ENCODE peak calls at places on chromosomes 7 and 10, in eight cellular contexts. M is nephron progenitor cell; K is mesenteric fat pad; A is activated naive CD4-positive, alpha-beta T cell treated with Interleukin-2 at 50 U/mL for 16 hours; I is AG08396; E is fibroblast of the aortic adventitia; S is activated naive CD8-positive, alpha-beta T cell treated with anti-CD3 and anti-CD28 coated beads, Interleukin-2, amount 10 ng/mL, durations not matched to agents 7 days and 5 days; Q is CD4-positive, alpha-beta T cell. P is an unnamed sample.
A peak's percentile ranks its signal among the peaks of the same experiment; 100 is the strongest.

GRCh38 chr10:114819313-114819712 is 2.3 kb upstream of the FHIP2A start:
- DNase-seq in M (no peak), K (no peak), A (no peak), I (no peak), E (no peak), S (no peak), Q (no peak), P (no peak)

GRCh38 chr7:99000904-99001442 is 122.6 kb downstream of the TRRAP start:
- DNase-seq in M (no peak), K (peak; percentile 79), A (no peak), I (no peak), E (no peak), S (no peak), Q (no peak), P (no peak)

GRCh38 chr10:45514283-45515270 is 140.6 kb downstream of the ALOX5 start:
- DNase-seq in M (no peak), K (no peak), A (no peak), I (peak; percentile 53), E (peak; percentile 12), S (no peak), Q (no peak), P (peak; percentile 47)

GRCh38 chr7:2110586-2111396 is 122.0 kb downstream of the MAD1L1 start:
- DNase-seq in M (no peak), K (no peak), A (no peak), I (peak; percentile 45), E (peak; percentile 13), S (no peak), Q (no peak), P (no peak)

GRCh38 chr10:4765428-4765827 is 60.6 kb upstream of the AKR1E2 start:
- DNase-seq in M (no peak), K (no peak), A (no peak), I (no peak), E (no peak), S (no peak), Q (no peak), P (no peak)

GRCh38 chr10:75181073-75181472 is 29.5 kb upstream of the VDAC2 start:
- DNase-seq in M (no peak), K (no peak), A (no peak), I (no peak), E (no peak), S (no peak), Q (no peak), P (no peak)

GRCh38 chr10:104589431-104589830 is 51.7 kb upstream of the SORCS3 start:
- DNase-seq in M (no peak), K (no peak), A (no peak), I (no peak), E (no peak), S (no peak), Q (no peak), P (no peak)

GRCh38 chr10:121900443-121901174 is 27.2 kb downstream of the ATE1 start:
- DNase-seq in M (peak; percentile 25), K (no peak), A (no peak), I (peak; percentile 63), E (peak; percentile 82), S (no peak), Q (no peak), P (peak; percentile 34)

GRCh38 chr7:55133630-55134392 is 115.0 kb downstream of the EGFR start:
- DNase-seq in M (no peak), K (no peak), A (no peak), I (peak; percentile 84), E (peak; percentile 99), S (no peak), Q (no peak), P (no peak)

GRCh38 chr10:43693602-43694001 is 44.9 kb upstream of the ZNF32 start:
- DNase-seq in M (no peak), K (no peak), A (no peak), I (no peak), E (no peak), S (no peak), Q (no peak), P (no peak)

GRCh38 chr7:75920431-75921161 is 5.6 kb downstream of the POR start:
- DNase-seq in M (no peak), K (no peak), A (peak; percentile 28), I (no peak), E (peak; percentile 29), S (no peak), Q (no peak), P (no peak)

GRCh38 chr10:70634011-70634410 is 31.5 kb upstream of the PRF1 start:
- DNase-seq in M (no peak), K (no peak), A (no peak), I (no peak), E (no peak), S (no peak), Q (no peak), P (no peak)

GRCh38 chr10:14476641-14477407 is 146.1 kb upstream of the FRMD4A start:
- DNase-seq in M (no peak), K (no peak), A (no peak), I (no peak), E (peak; percentile 48), S (no peak), Q (no peak), P (no peak)

GRCh38 chr10:69093933-69094332 is 6.0 kb downstream of the SRGN start:
- DNase-seq in M (no peak), K (no peak), A (no peak), I (no peak), E (peak; percentile 56), S (no peak), Q (no peak), P (no peak)

GRCh38 chr7:151060113-151060415 is 675 bp downstream of the SLC4A2 start:
- DNase-seq in M (no peak), K (no peak), A (no peak), I (no peak), E (no peak), S (no peak), Q (no peak), P (no peak)

GRCh38 chr10:126373982-126374381 is 14.3 kb downstream of the ADAM12 start:
- DNase-seq in M (no peak), K (no peak), A (no peak), I (no peak), E (peak; percentile 46), S (no peak), Q (no peak), P (no peak)

GRCh38 chr10:71259282-71259681 is 46.9 kb downstream of the UNC5B start:
- DNase-seq in M (no peak), K (no peak), A (no peak), I (no peak), E (no peak), S (no peak), Q (no peak), P (no peak)

GRCh38 chr10:75191821-75192568 is 18.6 kb upstream of the VDAC2 start:
- DNase-seq in M (no peak), K (peak; percentile 89), A (no peak), I (peak; percentile 77), E (peak; percentile 97), S (no peak), Q (no peak), P (no peak)

GRCh38 chr7:11748884-11749283 is 83.1 kb downstream of the THSD7A start:
- DNase-seq in M (no peak), K (no peak), A (no peak), I (no peak), E (no peak), S (no peak), Q (no peak), P (no peak)

GRCh38 chr10:28459453-28460144 is 73.3 kb upstream of the WAC start:
- DNase-seq in M (no peak), K (no peak), A (no peak), I (no peak), E (no peak), S (no peak), Q (no peak), P (no peak)

GRCh38 chr7:98727146-98727709 is 110.1 kb downstream of the NPTX2 start:
- DNase-seq in M (peak; percentile 26), K (no peak), A (no peak), I (no peak), E (no peak), S (no peak), Q (no peak), P (no peak)

GRCh38 chr10:102401322-102401614 is 5.8 kb downstream of the NFKB2 start:
- DNase-seq in M (no peak), K (no peak), A (no peak), I (no peak), E (no peak), S (no peak), Q (no peak), P (no peak)

GRCh38 chr10:107424628-107425027 is 260.1 kb upstream of the SORCS1 start:
- DNase-seq in M (no peak), K (no peak), A (no peak), I (no peak), E (no peak), S (no peak), Q (no peak), P (no peak)

GRCh38 chr10:102918817-102919236 is 733 bp downstream of the CNNM2 start:
- DNase-seq in M (no peak), K (no peak), A (peak; percentile 48), I (peak; percentile 36), E (no peak), S (peak; percentile 64), Q (peak; percentile 23), P (no peak)

GRCh38 chr7:35035511-35035921 is 1.8 kb downstream of the DPY19L1 start:
- DNase-seq in M (no peak), K (no peak), A (peak; percentile 27), I (peak; percentile 32), E (peak; percentile 29), S (no peak), Q (peak; percentile 11), P (no peak)

GRCh38 chr10:132292287-132292971 is 15.3 kb downstream of the STK32C start:
- DNase-seq in M (no peak), K (no peak), A (no peak), I (no peak), E (no peak), S (no peak), Q (no peak), P (no peak)

GRCh38 chr10:71845410-71846406 is 5.3 kb downstream of the PSAP start:
- DNase-seq in M (no peak), K (peak; percentile 14), A (no peak), I (no peak), E (no peak), S (no peak), Q (no peak), P (no peak)

GRCh38 chr7:108016841-108017775 is 14.1 kb upstream of the LAMB1 start:
- DNase-seq in M (no peak), K (no peak), A (no peak), I (peak; percentile 36), E (peak; percentile 74), S (no peak), Q (no peak), P (no peak)

GRCh38 chr10:11517150-11517549 is 94.3 kb downstream of the USP6NL start:
- DNase-seq in M (no peak), K (no peak), A (no peak), I (no peak), E (no peak), S (no peak), Q (no peak), P (no peak)

GRCh38 chr7:100607111-100607510 is 4.9 kb downstream of the PCOLCE start:
- DNase-seq in M (no peak), K (no peak), A (no peak), I (no peak), E (peak; percentile 29), S (no peak), Q (no peak), P (no peak)

GRCh38 chr10:28331821-28332220 is 29.0 kb upstream of the MPP7 start:
- DNase-seq in M (no peak), K (no peak), A (no peak), I (peak; percentile 57), E (peak; percentile 60), S (no peak), Q (no peak), P (no peak)

P was measured in endothelial cell.